ENCODE peak calls at places on chromosomes 4 and X, in nine cellular contexts. Z, V, C, L, X, E, F, U and M are unnamed samples.

GRCh38 chr4:5278213-5278612 is 226.9 kb downstream of the STK32B start:
- DNase-seq in Z (no peak), V (no peak), C (no peak), L (no peak), X (no peak), E (no peak), F (no peak), U (no peak), M (no peak)

GRCh38 chr4:19850909-19851308 is 400.8 kb upstream of the SLIT2 start:
- DNase-seq in Z (peak; percentile 41), V (peak; percentile 97), C (no peak), L (no peak), X (no peak), E (no peak), F (no peak), U (peak; percentile 88), M (peak; percentile 20)

GRCh38 chr4:163544407-163545038 is 50.0 kb downstream of the TMA16 start:
- DNase-seq in Z (peak; percentile 65), V (peak; percentile 31), C (no peak), L (peak; percentile 64), X (peak; percentile 59), E (peak; percentile 68), F (peak; percentile 7), U (no peak), M (peak; percentile 13)

GRCh38 chr4:185685804-185686203 is 126.2 kb downstream of the SORBS2 start:
- DNase-seq in Z (no peak), V (no peak), C (no peak), L (no peak), X (no peak), E (no peak), F (no peak), U (no peak), M (no peak)

GRCh38 chrX:51804741-51805140 is 61.5 kb downstream of the GSPT2 start:
- DNase-seq in Z (no peak), V (no peak), C (no peak), L (no peak), X (no peak), E (no peak), F (no peak), U (no peak), M (no peak)

GRCh38 chrX:21929209-21929608 is 11.3 kb upstream of the SMS start:
- DNase-seq in Z (no peak), V (no peak), C (no peak), L (no peak), X (no peak), E (no peak), F (no peak), U (no peak), M (no peak)

GRCh38 chr4:31929676-31930075 is 1209.5 kb downstream of the PCDH7 start:
- DNase-seq in Z (peak; percentile 10), V (no peak), C (no peak), L (no peak), X (no peak), E (no peak), F (no peak), U (no peak), M (peak; percentile 5)

GRCh38 chr4:123102897-123103489 is 180.6 kb upstream of the NUDT6 start:
- DNase-seq in Z (peak; percentile 85), V (peak; percentile 46), C (no peak), L (no peak), X (no peak), E (no peak), F (no peak), U (no peak), M (peak; percentile 46)

GRCh38 chr4:155891058-155891457 is 12.4 kb upstream of the TDO2 start:
- DNase-seq in Z (no peak), V (peak; percentile 4), C (no peak), L (no peak), X (no peak), E (no peak), F (no peak), U (no peak), M (no peak)

GRCh38 chr4:141642711-141643110 is 6.3 kb downstream of the IL15 start:
- DNase-seq in Z (no peak), V (peak; percentile 84), C (no peak), L (no peak), X (no peak), E (no peak), F (no peak), U (no peak), M (no peak)

GRCh38 chr4:41177016-41177415 is 37.3 kb downstream of the APBB2 start:
- DNase-seq in Z (peak; percentile 72), V (peak; percentile 66), C (no peak), L (no peak), X (no peak), E (no peak), F (no peak), U (peak; percentile 64), M (peak; percentile 57)

GRCh38 chr4:130478406-130478805 is 1382.5 kb downstream of the C4orf33 start:
- DNase-seq in Z (peak; percentile 86), V (peak; percentile 51), C (no peak), L (no peak), X (no peak), E (no peak), F (no peak), U (peak; percentile 84), M (no peak)

GRCh38 chr4:12965334-12965733 is 518.8 kb downstream of the RAB28 start:
- DNase-seq in Z (no peak), V (no peak), C (no peak), L (no peak), X (no peak), E (no peak), F (no peak), U (no peak), M (no peak)

GRCh38 chr4:159267023-159267939 is 164.4 kb downstream of the RAPGEF2 start:
- DNase-seq in Z (peak; percentile 56), V (no peak), C (no peak), L (no peak), X (no peak), E (no peak), F (no peak), U (no peak), M (no peak)

GRCh38 chrX:129585143-129585542 is 45.1 kb downstream of the OCRL start:
- DNase-seq in Z (no peak), V (no peak), C (no peak), L (no peak), X (no peak), E (no peak), F (no peak), U (no peak), M (no peak)

GRCh38 chrX:283115-283845 is 2.1 kb downstream of the PLCXD1 start:
- DNase-seq in Z (peak; percentile 86), V (peak; percentile 79), C (no peak), L (peak; percentile 94), X (peak; percentile 81), E (peak; percentile 89), F (peak; percentile 76), U (no peak), M (peak; percentile 82)

GRCh38 chrX:12970691-12971202 is 4.2 kb upstream of the TMSB4X start:
- DNase-seq in Z (peak; percentile 81), V (no peak), C (peak; percentile 41), L (peak; percentile 55), X (no peak), E (peak; percentile 69), F (no peak), U (peak; percentile 52), M (no peak)

GRCh38 chr4:28868831-28869230 is 1851.3 kb upstream of the PCDH7 start:
- DNase-seq in Z (no peak), V (no peak), C (no peak), L (no peak), X (no peak), E (no peak), F (no peak), U (no peak), M (no peak)

GRCh38 chr4:42555828-42556227 is 101.1 kb downstream of the ATP8A1 start:
- DNase-seq in Z (peak; percentile 37), V (peak; percentile 55), C (no peak), L (no peak), X (no peak), E (no peak), F (no peak), U (no peak), M (no peak)

GRCh38 chr4:165489786-165490185 is 111.0 kb downstream of the CPE start:
- DNase-seq in Z (peak; percentile 37), V (peak; percentile 89), C (no peak), L (no peak), X (no peak), E (no peak), F (no peak), U (no peak), M (no peak)

GRCh38 chr4:11597506-11597905 is 168.8 kb upstream of the HS3ST1 start:
- DNase-seq in Z (no peak), V (peak; percentile 95), C (no peak), L (no peak), X (no peak), E (no peak), F (no peak), U (no peak), M (no peak)

GRCh38 chrX:47146121-47146935 is 1.3 kb downstream of the RBM10 start:
- DNase-seq in Z (no peak), V (peak; percentile 10), C (no peak), L (no peak), X (no peak), E (no peak), F (no peak), U (no peak), M (no peak)

GRCh38 chr4:76420311-76420710 is 630 bp downstream of the CCDC158 start:
- DNase-seq in Z (no peak), V (no peak), C (no peak), L (no peak), X (no peak), E (no peak), F (no peak), U (no peak), M (no peak)

GRCh38 chr4:176817222-176817621 is 24.5 kb upstream of the VEGFC start:
- DNase-seq in Z (no peak), V (no peak), C (no peak), L (no peak), X (no peak), E (no peak), F (no peak), U (no peak), M (no peak)

GRCh38 chr4:48780867-48781219 is 764 bp upstream of the FRYL start:
- DNase-seq in Z (peak; percentile 62), V (peak; percentile 46), C (no peak), L (peak; percentile 42), X (no peak), E (peak; percentile 49), F (no peak), U (no peak), M (peak; percentile 18)

GRCh38 chrX:46408553-46409407 is 136.4 kb downstream of the ZNF674 start:
- DNase-seq in Z (peak; percentile 76), V (peak; percentile 48), C (peak; percentile 2), L (peak; percentile 64), X (peak; percentile 82), E (peak; percentile 70), F (peak; percentile 13), U (no peak), M (peak; percentile 70)

GRCh38 chrX:100208076-100208475 is 202.0 kb downstream of the PCDH19 start:
- DNase-seq in Z (no peak), V (peak; percentile 87), C (no peak), L (no peak), X (no peak), E (no peak), F (no peak), U (no peak), M (no peak)

GRCh38 chr4:139809207-139810157 is 143.9 kb downstream of the MGST2 start:
- DNase-seq in Z (no peak), V (no peak), C (no peak), L (no peak), X (no peak), E (no peak), F (no peak), U (no peak), M (no peak)

GRCh38 chr4:10746371-10747143 is 62.0 kb upstream of the CLNK start:
- DNase-seq in Z (no peak), V (no peak), C (no peak), L (no peak), X (no peak), E (no peak), F (no peak), U (no peak), M (no peak)

GRCh38 chr4:101938836-101939235 is 148.3 kb downstream of the BANK1 start:
- DNase-seq in Z (no peak), V (no peak), C (no peak), L (no peak), X (no peak), E (no peak), F (no peak), U (no peak), M (no peak)

GRCh38 chrX:22192419-22193086 is 80.2 kb upstream of the CBLL2 start:
- DNase-seq in Z (peak; percentile 67), V (peak; percentile 30), C (peak; percentile 0), L (peak; percentile 44), X (peak; percentile 67), E (peak; percentile 65), F (peak; percentile 9), U (no peak), M (peak; percentile 24)